ENCODE peak calls at places on chromosomes 3 and 15, in seven cellular contexts. One of them, this sample, is unnamed.

GRCh38 chr15:68699124-68699880 is 120.5 kb downstream of the CORO2B start:
- DNase-seq in RCC 7860: no peak
- DNase-seq in GM04504: no peak
- DNase-seq in KG1: no peak
- DNase-seq in Right ventricle myocardium superior: no peak
- DNase-seq in body of pancreas: no peak
- DNase-seq in neural crest cell: no peak
- DNase-seq in this sample: no peak

GRCh38 chr3:198113219-198114053 is 153.4 kb downstream of the LMLN start:
- DNase-seq in RCC 7860: no peak
- DNase-seq in GM04504: no peak
- DNase-seq in KG1: no peak
- DNase-seq in Right ventricle myocardium superior: peak
- DNase-seq in body of pancreas: no peak
- DNase-seq in neural crest cell: peak
- DNase-seq in this sample: no peak

GRCh38 chr15:76840830-76841460 is 64.2 kb downstream of the SCAPER start:
- DNase-seq in RCC 7860: peak
- DNase-seq in GM04504: peak
- DNase-seq in KG1: no peak
- DNase-seq in Right ventricle myocardium superior: no peak
- DNase-seq in body of pancreas: no peak
- DNase-seq in neural crest cell: no peak
- DNase-seq in this sample: peak

GRCh38 chr15:98657721-98658120 is 9.4 kb downstream of the IGF1R start:
- DNase-seq in RCC 7860: no peak
- DNase-seq in GM04504: no peak
- DNase-seq in KG1: no peak
- DNase-seq in Right ventricle myocardium superior: no peak
- DNase-seq in body of pancreas: no peak
- DNase-seq in neural crest cell: no peak
- DNase-seq in this sample: no peak

GRCh38 chr3:55006277-55006676 is 78.4 kb upstream of the LRTM1 start:
- DNase-seq in RCC 7860: peak
- DNase-seq in GM04504: no peak
- DNase-seq in KG1: no peak
- DNase-seq in Right ventricle myocardium superior: no peak
- DNase-seq in body of pancreas: no peak
- DNase-seq in neural crest cell: no peak
- DNase-seq in this sample: no peak

GRCh38 chr3:177516130-177517011 is 319.1 kb upstream of the TBL1XR1 start:
- DNase-seq in RCC 7860: peak
- DNase-seq in GM04504: peak
- DNase-seq in KG1: no peak
- DNase-seq in Right ventricle myocardium superior: peak
- DNase-seq in body of pancreas: peak
- DNase-seq in neural crest cell: peak
- DNase-seq in this sample: peak

GRCh38 chr3:56408761-56409196 is 59.5 kb downstream of the ERC2 start:
- DNase-seq in RCC 7860: no peak
- DNase-seq in GM04504: no peak
- DNase-seq in KG1: no peak
- DNase-seq in Right ventricle myocardium superior: no peak
- DNase-seq in body of pancreas: no peak
- DNase-seq in neural crest cell: no peak
- DNase-seq in this sample: no peak

GRCh38 chr3:110881069-110881468 is 190.5 kb upstream of the NECTIN3 start:
- DNase-seq in RCC 7860: no peak
- DNase-seq in GM04504: no peak
- DNase-seq in KG1: no peak
- DNase-seq in Right ventricle myocardium superior: peak
- DNase-seq in body of pancreas: peak
- DNase-seq in neural crest cell: no peak
- DNase-seq in this sample: no peak

GRCh38 chr3:122100591-122101491 is 45.7 kb downstream of the CD86 start:
- DNase-seq in RCC 7860: no peak
- DNase-seq in GM04504: no peak
- DNase-seq in KG1: no peak
- DNase-seq in Right ventricle myocardium superior: no peak
- DNase-seq in body of pancreas: no peak
- DNase-seq in neural crest cell: no peak
- DNase-seq in this sample: no peak

GRCh38 chr3:36741285-36741684 is 23.1 kb downstream of the DCLK3 start:
- DNase-seq in RCC 7860: no peak
- DNase-seq in GM04504: peak
- DNase-seq in KG1: no peak
- DNase-seq in Right ventricle myocardium superior: no peak
- DNase-seq in body of pancreas: no peak
- DNase-seq in neural crest cell: no peak
- DNase-seq in this sample: peak

GRCh38 chr15:95368211-95368610 is 962.3 kb upstream of the NR2F2 start:
- DNase-seq in RCC 7860: no peak
- DNase-seq in GM04504: no peak
- DNase-seq in KG1: no peak
- DNase-seq in Right ventricle myocardium superior: no peak
- DNase-seq in body of pancreas: no peak
- DNase-seq in neural crest cell: no peak
- DNase-seq in this sample: no peak

GRCh38 chr15:77773903-77774302 is 141.2 kb upstream of the LINGO1 start:
- DNase-seq in RCC 7860: no peak
- DNase-seq in GM04504: no peak
- DNase-seq in KG1: no peak
- DNase-seq in Right ventricle myocardium superior: no peak
- DNase-seq in body of pancreas: no peak
- DNase-seq in neural crest cell: no peak
- DNase-seq in this sample: no peak

GRCh38 chr3:7897643-7898042 is 604.0 kb upstream of the LMCD1 start:
- DNase-seq in RCC 7860: no peak
- DNase-seq in GM04504: no peak
- DNase-seq in KG1: no peak
- DNase-seq in Right ventricle myocardium superior: no peak
- DNase-seq in body of pancreas: no peak
- DNase-seq in neural crest cell: no peak
- DNase-seq in this sample: no peak

GRCh38 chr3:166498439-166498838 is 661.2 kb upstream of the BCHE start:
- DNase-seq in RCC 7860: no peak
- DNase-seq in GM04504: no peak
- DNase-seq in KG1: no peak
- DNase-seq in Right ventricle myocardium superior: no peak
- DNase-seq in body of pancreas: no peak
- DNase-seq in neural crest cell: no peak
- DNase-seq in this sample: no peak

GRCh38 chr15:89648106-89649012 is 6.9 kb downstream of the KIF7 start:
- DNase-seq in RCC 7860: no peak
- DNase-seq in GM04504: no peak
- DNase-seq in KG1: no peak
- DNase-seq in Right ventricle myocardium superior: no peak
- DNase-seq in body of pancreas: no peak
- DNase-seq in neural crest cell: no peak
- DNase-seq in this sample: no peak

GRCh38 chr3:124845406-124845805 is 41.8 kb downstream of the ITGB5 start:
- DNase-seq in RCC 7860: peak
- DNase-seq in GM04504: peak
- DNase-seq in KG1: no peak
- DNase-seq in Right ventricle myocardium superior: no peak
- DNase-seq in body of pancreas: peak
- DNase-seq in neural crest cell: no peak
- DNase-seq in this sample: peak

GRCh38 chr3:42025388-42026138 is 63.7 kb upstream of the ULK4 start:
- DNase-seq in RCC 7860: peak
- DNase-seq in GM04504: peak
- DNase-seq in KG1: peak
- DNase-seq in Right ventricle myocardium superior: peak
- DNase-seq in body of pancreas: peak
- DNase-seq in neural crest cell: peak
- DNase-seq in this sample: peak

GRCh38 chr3:50150863-50151686 is 4.0 kb upstream of the SEMA3F start:
- DNase-seq in RCC 7860: no peak
- DNase-seq in GM04504: no peak
- DNase-seq in KG1: no peak
- DNase-seq in Right ventricle myocardium superior: no peak
- DNase-seq in body of pancreas: no peak
- DNase-seq in neural crest cell: no peak
- DNase-seq in this sample: no peak

GRCh38 chr3:69821133-69821532 is 81.9 kb downstream of the MITF start:
- DNase-seq in RCC 7860: no peak
- DNase-seq in GM04504: no peak
- DNase-seq in KG1: no peak
- DNase-seq in Right ventricle myocardium superior: no peak
- DNase-seq in body of pancreas: no peak
- DNase-seq in neural crest cell: no peak
- DNase-seq in this sample: no peak

GRCh38 chr3:184566441-184567414 is 5.1 kb downstream of the EPHB3 start:
- DNase-seq in RCC 7860: no peak
- DNase-seq in GM04504: no peak
- DNase-seq in KG1: no peak
- DNase-seq in Right ventricle myocardium superior: no peak
- DNase-seq in body of pancreas: no peak
- DNase-seq in neural crest cell: no peak
- DNase-seq in this sample: no peak

GRCh38 chr15:57610130-57610529 is 18.4 kb downstream of the MYZAP start:
- DNase-seq in RCC 7860: peak
- DNase-seq in GM04504: peak
- DNase-seq in KG1: no peak
- DNase-seq in Right ventricle myocardium superior: peak
- DNase-seq in body of pancreas: peak
- DNase-seq in neural crest cell: no peak
- DNase-seq in this sample: peak

GRCh38 chr3:49553320-49553689 is 972 bp upstream of the BSN start:
- DNase-seq in RCC 7860: no peak
- DNase-seq in GM04504: no peak
- DNase-seq in KG1: no peak
- DNase-seq in Right ventricle myocardium superior: no peak
- DNase-seq in body of pancreas: no peak
- DNase-seq in neural crest cell: no peak
- DNase-seq in this sample: peak

GRCh38 chr3:190644035-190644434 is 130.2 kb downstream of the IL1RAP start:
- DNase-seq in RCC 7860: no peak
- DNase-seq in GM04504: no peak
- DNase-seq in KG1: no peak
- DNase-seq in Right ventricle myocardium superior: no peak
- DNase-seq in body of pancreas: no peak
- DNase-seq in neural crest cell: no peak
- DNase-seq in this sample: no peak

This sample was measured in stromal cell of bone marrow.